ENCODE peak calls at places on chromosomes 3 and 15, in nine cellular contexts. Y, Z, R, W, U, K, X, V and O are unnamed samples.

GRCh38 chr3:189688296-189688695 is 57.1 kb downstream of the TP63 start:
- DNase-seq in X (no peak), Z (no peak), U (no peak), R (no peak), Y (no peak), K (no peak), W (no peak), V (no peak), O (no peak)

GRCh38 chr3:120449701-120450216 is 1.0 kb downstream of the FSTL1 start:
- DNase-seq in Z (no peak), K (no peak), W (peak), R (no peak), Y (peak), U (peak), V (peak), X (no peak), O (no peak)

GRCh38 chr15:56215769-56216168 is 27.9 kb downstream of the RFX7 start:
- DNase-seq in R (no peak), W (peak), V (peak), Z (no peak), U (no peak), Y (peak), K (no peak), X (no peak), O (no peak)

GRCh38 chr3:142595581-142595950 is 627 bp upstream of the PLS1 start:
- DNase-seq in K (no peak), R (no peak), Y (peak), X (no peak), V (peak), Z (no peak), W (peak), U (peak), O (no peak)

GRCh38 chr15:58554758-58555157 is 123.0 kb downstream of the LIPC start:
- DNase-seq in R (no peak), V (no peak), K (no peak), W (no peak), Z (no peak), X (no peak), U (no peak), Y (no peak), O (no peak)

GRCh38 chr3:46719735-46720271 is 2.1 kb upstream of the PRSS50 start:
- DNase-seq in K (no peak), U (no peak), Z (no peak), V (no peak), Y (no peak), X (peak), W (no peak), R (no peak), O (peak)

GRCh38 chr3:142846779-142847577 is 41.9 kb downstream of the PCOLCE2 start:
- DNase-seq in Y (no peak), U (no peak), X (no peak), R (no peak), K (no peak), Z (no peak), W (no peak), V (peak), O (no peak)

GRCh38 chr15:74365619-74366445 is 1.6 kb downstream of the CYP11A1 start:
- DNase-seq in K (peak), Y (no peak), X (no peak), W (peak), R (no peak), U (no peak), V (peak), Z (peak), O (peak)

GRCh38 chr3:12934431-12934830 is 93.1 kb upstream of the RPL32 start:
- DNase-seq in R (no peak), Z (peak), X (peak), U (no peak), V (peak), K (no peak), Y (peak), W (peak), O (peak)

GRCh38 chr15:56886450-56886856 is 32.0 kb upstream of the TCF12 start:
- DNase-seq in V (no peak), R (no peak), X (no peak), Y (no peak), U (no peak), W (peak), Z (peak), K (no peak), O (no peak)

GRCh38 chr3:104987859-104988258 is 378.9 kb upstream of the ALCAM start:
- DNase-seq in V (peak), R (no peak), U (no peak), Y (no peak), Z (no peak), K (no peak), W (no peak), X (no peak), O (no peak)

GRCh38 chr3:12946134-12946533 is 104.8 kb upstream of the RPL32 start:
- DNase-seq in W (no peak), Y (no peak), Z (no peak), K (no peak), R (no peak), X (no peak), U (no peak), V (no peak), O (no peak)

GRCh38 chr3:124780356-124780755 is 50.1 kb downstream of the UMPS start:
- DNase-seq in Z (peak), X (no peak), K (peak), W (peak), R (no peak), U (no peak), Y (peak), V (peak), O (peak)

GRCh38 chr3:192516850-192517249 is 210.5 kb downstream of the FGF12 start:
- DNase-seq in U (no peak), R (no peak), W (no peak), K (no peak), Y (no peak), X (no peak), V (no peak), Z (no peak), O (no peak)

GRCh38 chr3:28556195-28556594 is 207.6 kb upstream of the AZI2 start:
- DNase-seq in K (no peak), V (no peak), Y (no peak), Z (no peak), X (no peak), W (no peak), U (no peak), R (no peak), O (no peak)

GRCh38 chr3:43032646-43033628 is 53.8 kb downstream of the GASK1A start:
- DNase-seq in K (no peak), R (no peak), Z (no peak), W (no peak), Y (no peak), X (no peak), V (no peak), U (no peak), O (peak)

GRCh38 chr15:45573961-45574629 is 13.1 kb upstream of the BLOC1S6 start:
- DNase-seq in Y (no peak), W (peak), R (peak), V (peak), K (no peak), X (no peak), U (no peak), Z (no peak), O (no peak)

GRCh38 chr3:139534992-139535879 is 4.3 kb downstream of the RBP1 start:
- DNase-seq in X (peak), R (peak), U (peak), W (peak), K (no peak), V (peak), Z (peak), Y (peak), O (peak)

GRCh38 chr15:58065445-58066041 is at the start of gene ALDH1A2:
- DNase-seq in V (peak), Y (no peak), Z (peak), K (peak), W (no peak), X (no peak), R (peak), U (no peak), O (peak)

GRCh38 chr3:143865302-143865701 is 17.0 kb upstream of the SLC9A9 start:
- DNase-seq in R (no peak), K (no peak), X (no peak), U (no peak), W (peak), Y (no peak), Z (no peak), V (peak), O (no peak)

GRCh38 chr15:65612616-65612946 is 1.6 kb upstream of the INTS14 start:
- DNase-seq in X (no peak), W (no peak), K (no peak), R (no peak), V (no peak), Z (no peak), Y (peak), U (peak), O (no peak)

GRCh38 chr3:5505997-5506396 is 318.5 kb downstream of the EDEM1 start:
- DNase-seq in K (no peak), Z (no peak), R (no peak), Y (no peak), U (no peak), W (no peak), V (no peak), X (no peak), O (no peak)

GRCh38 chr15:40909662-40910625 is 15.7 kb downstream of the VPS18 start:
- DNase-seq in W (peak), X (no peak), R (peak), Z (no peak), Y (no peak), K (peak), U (no peak), V (peak), O (no peak)

GRCh38 chr15:92161039-92161670 is 232.5 kb upstream of the ST8SIA2 start:
- DNase-seq in K (no peak), U (no peak), V (no peak), W (no peak), Z (no peak), X (no peak), R (no peak), Y (no peak), O (no peak)
- H3K4me3 ChIP-seq in K (no peak), U (no peak), V (no peak), W (no peak), Z (no peak), X (no peak), R (no peak), Y (no peak), O (no peak)

DNA sequence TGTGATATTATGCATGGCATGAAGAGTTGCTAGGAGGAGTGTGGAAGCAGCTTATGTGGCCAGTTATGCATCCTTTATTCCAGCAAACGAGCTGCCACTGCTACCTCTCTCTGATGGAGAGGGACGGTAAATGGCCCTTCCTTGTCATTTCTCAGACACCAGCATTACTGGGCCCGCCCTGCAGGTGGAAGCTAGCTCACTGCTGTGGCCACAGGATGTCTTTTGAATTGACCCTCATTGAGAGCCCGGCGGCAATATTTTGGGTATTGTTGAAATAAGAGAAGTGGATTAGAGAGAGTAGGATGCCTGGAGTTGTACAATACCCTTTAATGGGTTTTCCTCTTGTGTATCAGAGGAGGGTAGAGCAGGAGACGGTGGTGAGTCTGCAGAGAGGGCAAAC is 1.5 kb downstream of the MINAR1 start:
- DNase-seq in K (no peak), Y (no peak), V (no peak), W (no peak), X (no peak), Z (no peak), R (peak), U (no peak), O (no peak)
- TF ChIP-seq CTCF in K (no peak), Y (no peak), V (no peak), W (no peak), X (no peak), Z (no peak), R (peak), U (no peak), O (no peak)

DNA sequence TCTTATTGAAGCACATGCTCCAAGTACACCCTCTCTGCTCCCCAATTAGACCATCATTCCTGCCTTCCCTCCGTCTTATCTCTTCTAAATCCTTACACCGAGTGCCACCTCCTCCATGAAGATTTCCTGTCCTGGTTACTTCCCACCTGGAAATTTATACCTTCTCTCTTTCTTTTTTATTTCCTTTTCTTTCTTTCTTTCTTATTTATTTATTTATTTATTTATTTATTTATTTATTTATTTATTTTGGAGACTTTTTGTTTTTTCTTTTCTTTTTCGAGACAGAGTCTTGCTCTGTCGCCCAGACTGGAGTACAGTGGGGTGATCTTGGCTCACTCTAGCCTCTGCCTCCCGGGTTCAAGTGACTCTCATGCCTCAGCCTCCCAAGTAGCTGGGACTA is 45.9 kb upstream of the ABHD2 start:
- DNase-seq in Z (no peak), U (no peak), W (no peak), V (no peak), R (no peak), X (no peak), Y (no peak), K (peak), O (no peak)
- H3K4me3 ChIP-seq in Z (peak), U (no peak), W (no peak), V (no peak), R (no peak), X (no peak), Y (no peak), K (no peak), O (peak)

DNA sequence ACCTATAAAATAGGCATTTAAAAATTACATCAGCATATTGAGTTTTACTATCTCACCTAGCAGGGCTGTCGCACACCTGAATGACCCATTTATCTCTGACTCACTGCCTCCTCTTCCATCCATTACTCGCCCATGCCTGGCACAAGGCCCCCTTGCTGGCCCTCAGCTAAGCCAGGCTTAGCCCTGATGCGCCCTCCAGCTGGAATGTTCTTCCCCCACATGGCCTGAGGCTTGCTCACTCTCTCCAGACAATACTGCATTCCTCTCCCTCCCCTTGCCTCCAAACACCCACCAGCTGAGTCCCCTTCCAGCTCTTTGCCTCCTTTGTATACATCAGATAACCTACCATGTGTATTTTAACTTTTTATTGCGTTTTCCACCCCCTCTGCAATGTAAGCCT is 7.2 kb downstream of the SH3BP5 start:
- DNase-seq in X (no peak), Z (no peak), U (peak), V (peak), Y (peak), W (peak), R (peak), K (no peak), O (no peak)
- TF ChIP-seq CTCF in X (no peak), Z (no peak), U (no peak), V (no peak), Y (no peak), W (no peak), R (no peak), K (no peak), O (no peak)

GRCh38 chr3:51955175-51955892 is at the start of gene GPR62:
- DNase-seq in X (no peak), V (no peak), K (peak), R (no peak), Y (no peak), U (no peak), Z (no peak), W (no peak), O (no peak)
- H3K4me3 ChIP-seq in X (peak), V (no peak), K (peak), R (no peak), Y (peak), U (no peak), Z (peak), W (peak), O (peak)

DNA sequence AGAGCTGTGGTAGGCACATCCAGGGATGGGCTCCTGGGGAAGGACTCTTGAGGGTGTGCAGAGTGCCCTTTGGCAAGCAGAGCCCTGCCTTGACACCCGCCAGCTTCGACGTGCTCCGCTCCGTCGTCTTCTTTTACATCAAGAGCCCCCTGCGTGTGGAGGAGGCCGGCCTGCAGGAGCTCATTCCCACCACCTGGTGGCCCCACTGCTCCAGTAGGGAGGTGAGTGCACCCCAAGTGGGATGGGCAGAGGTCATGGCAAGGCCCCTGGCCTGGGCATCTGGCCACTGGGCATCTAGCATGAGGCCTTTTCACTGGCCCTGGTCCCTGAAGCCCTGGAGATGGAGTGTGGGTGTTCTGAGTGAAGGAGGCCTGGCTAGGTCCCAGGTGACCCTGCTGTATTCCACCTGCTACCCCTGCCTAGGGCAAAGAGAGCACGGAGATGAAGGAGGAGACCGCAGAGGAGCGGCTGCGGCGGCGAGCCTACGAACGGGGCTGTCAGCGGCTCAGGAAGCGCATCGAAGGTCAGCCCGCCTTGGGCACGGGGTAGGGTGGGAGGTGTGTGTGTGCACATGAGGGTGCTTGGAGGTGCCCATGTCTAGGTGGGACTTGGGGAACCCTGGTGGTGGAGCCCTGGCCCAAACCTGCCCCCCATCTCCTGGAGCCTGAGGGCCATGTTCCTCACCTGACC is 12.2 kb downstream of the RNF123 start:
- DNase-seq in U (peak), Z (no peak), Y (no peak), W (no peak), R (no peak), X (no peak), V (no peak), K (no peak), O (no peak)
- TF ChIP-seq CTCF in U (peak), Z (peak), Y (peak), W (peak), R (peak), X (peak), V (peak), K (peak), O (peak)

GRCh38 chr3:63576826-63577225 is 75.6 kb upstream of the SNTN start:
- DNase-seq in W (no peak), K (no peak), X (no peak), R (no peak), Y (no peak), Z (no peak), V (no peak), U (peak), O (no peak)
- H3K4me3 ChIP-seq in W (no peak), K (no peak), X (no peak), R (no peak), Y (no peak), Z (no peak), V (no peak), U (no peak), O (no peak)